ENCODE peak calls at places on chromosomes 3 and 15, in ten cellular contexts. I is nephron progenitor cell, Z is cardiac fibroblast, G is A549, D is glutamatergic neuron, F is Panc1, L is right atrium auricular region, A is uterus, X is B cell, R is bronchial epithelial cell. B is an unnamed sample.

GRCh38 chr15:89740137-89740536 is 10.9 kb downstream of the MESP1 start:
- DNase-seq in L (no peak), R (peak), X (peak), F (peak), D (no peak), A (peak), I (peak), G (peak), Z (peak), B (no peak)

GRCh38 chr15:76398301-76398700 is 61.7 kb downstream of the ISL2 start:
- DNase-seq in L (no peak), I (no peak), Z (no peak), A (no peak), D (no peak), R (no peak), G (no peak), F (no peak), X (no peak), B (no peak)

GRCh38 chr3:152574461-152575079 is 260.4 kb upstream of the P2RY1 start:
- DNase-seq in G (peak), L (peak), F (peak), I (peak), Z (peak), X (peak), D (peak), R (peak), A (peak), B (no peak)

GRCh38 chr3:25288416-25288815 is 139.6 kb upstream of the RARB start:
- DNase-seq in G (no peak), D (no peak), A (no peak), I (no peak), X (no peak), L (no peak), R (no peak), Z (no peak), F (no peak), B (no peak)

GRCh38 chr15:63832620-63833245 is 1.0 kb downstream of the HERC1 start:
- DNase-seq in D (no peak), L (no peak), A (no peak), X (no peak), Z (peak), F (no peak), G (no peak), R (no peak), I (no peak), B (no peak)

GRCh38 chr3:42263354-42264346 is 2.3 kb downstream of the CCK start:
- DNase-seq in L (no peak), G (no peak), A (no peak), X (no peak), D (peak), I (peak), F (no peak), Z (no peak), R (peak), B (no peak)

GRCh38 chr3:61701019-61701418 is 139.6 kb downstream of the PTPRG start:
- DNase-seq in D (no peak), I (no peak), G (no peak), Z (no peak), A (no peak), X (no peak), L (no peak), F (no peak), R (peak), B (no peak)

GRCh38 chr3:117287602-117288001 is 578.0 kb downstream of the TUSC7 start:
- DNase-seq in F (no peak), G (no peak), Z (no peak), L (no peak), X (no peak), D (no peak), I (no peak), A (no peak), R (no peak), B (no peak)

GRCh38 chr3:32451049-32451659 is 51.5 kb downstream of the CMTM6 start:
- DNase-seq in D (no peak), R (no peak), L (no peak), F (no peak), G (no peak), A (no peak), X (no peak), I (no peak), Z (no peak), B (no peak)

GRCh38 chr3:112115806-112116383 is 17.2 kb downstream of the GCSAM start:
- DNase-seq in L (no peak), Z (no peak), G (no peak), I (no peak), A (no peak), R (no peak), X (no peak), F (no peak), D (no peak), B (no peak)

GRCh38 chr3:129226374-129226773 is 23.0 kb upstream of the COPG1 start:
- DNase-seq in R (peak), X (peak), F (peak), L (peak), I (no peak), Z (peak), D (no peak), G (peak), A (peak), B (no peak)

GRCh38 chr15:85854345-85855097 is 59.8 kb upstream of the KLHL25 start:
- DNase-seq in L (no peak), I (peak), F (no peak), G (peak), D (peak), Z (peak), X (peak), A (peak), R (peak), B (no peak)

GRCh38 chr3:110381992-110382391 is 689.6 kb upstream of the NECTIN3 start:
- DNase-seq in G (no peak), R (no peak), Z (no peak), I (peak), A (no peak), D (no peak), X (no peak), F (no peak), L (no peak), B (no peak)

GRCh38 chr3:158405507-158405906 is 165.5 kb upstream of the MLF1 start:
- DNase-seq in G (no peak), A (no peak), Z (no peak), L (no peak), R (no peak), F (no peak), X (no peak), D (no peak), I (no peak), B (no peak)

GRCh38 chr3:52051444-52051843 is 4.9 kb downstream of the DUSP7 start:
- DNase-seq in X (no peak), F (no peak), Z (no peak), R (no peak), D (no peak), G (no peak), A (no peak), L (no peak), I (no peak), B (no peak)

GRCh38 chr3:52052831-52053306 is 3.5 kb downstream of the DUSP7 start:
- DNase-seq in X (no peak), Z (peak), G (peak), R (peak), F (no peak), D (no peak), L (peak), I (peak), A (peak), B (no peak)

GRCh38 chr3:52054689-52055511 is 1.5 kb downstream of the DUSP7 start:
- DNase-seq in X (no peak), F (no peak), L (no peak), D (peak), A (no peak), Z (no peak), I (peak), G (no peak), R (no peak), B (no peak)

GRCh38 chr3:52055537-52056351 is 627 bp downstream of the DUSP7 start:
- DNase-seq in G (peak), A (no peak), R (no peak), L (no peak), D (peak), Z (peak), X (no peak), F (no peak), I (peak), B (peak)

DNA sequence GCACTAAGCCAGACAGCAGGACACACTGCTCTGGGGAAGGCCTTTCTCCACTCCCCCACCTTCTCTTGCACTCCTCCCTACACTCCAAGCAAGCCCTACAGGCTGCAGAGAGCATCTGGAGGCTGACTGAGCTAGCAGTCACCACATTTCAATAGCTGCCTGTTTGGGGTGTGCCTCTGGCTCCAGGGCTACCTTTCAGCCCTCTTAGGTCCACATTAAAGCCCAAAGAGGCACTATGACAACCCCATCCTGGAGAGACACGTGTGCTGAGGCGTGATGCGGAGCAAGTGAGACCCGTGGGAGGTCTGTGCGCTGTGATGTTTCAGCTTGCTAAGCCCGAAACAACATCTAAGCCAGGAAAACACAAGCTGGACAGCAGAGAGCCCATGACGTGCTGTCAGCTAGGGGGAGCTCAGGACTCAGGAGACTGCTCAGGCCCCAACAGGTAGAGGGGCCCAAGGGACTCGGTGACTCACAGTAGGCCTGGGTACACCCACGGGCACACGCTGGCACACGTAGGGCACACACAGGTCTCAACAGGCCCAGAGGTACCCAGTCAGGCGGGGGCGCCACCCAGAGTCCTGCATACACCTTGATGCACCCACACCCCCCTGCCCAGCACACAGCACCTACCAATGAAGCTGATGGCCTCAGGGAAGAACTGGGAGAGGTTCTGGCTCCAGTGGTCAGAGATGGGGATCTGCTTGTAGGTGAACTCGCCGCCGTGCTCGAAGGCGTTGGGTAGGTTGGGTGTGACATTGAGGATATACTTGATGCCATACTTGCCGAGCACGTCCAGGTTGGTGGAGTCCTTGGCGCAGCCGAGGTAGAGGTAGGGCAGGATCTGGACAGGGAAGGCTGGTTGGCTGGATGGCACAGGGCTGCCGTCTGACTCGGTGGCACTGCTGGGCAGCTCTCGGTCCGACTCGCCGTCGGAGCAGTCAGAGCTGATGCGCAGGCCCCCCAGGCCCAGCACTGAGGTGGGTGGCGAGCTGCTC is 2.8 kb downstream of the DUSP7 start:
- DNase-seq in Z (peak), I (no peak), L (no peak), R (peak), D (no peak), F (no peak), G (no peak), X (peak), A (peak), B (no peak)
- TF ChIP-seq CTCF in Z (peak), I (no peak), L (peak), R (peak), D (no peak), F (peak), G (peak), X (no peak), A (peak), B (no peak)

GRCh38 chr15:92383528-92384326 is 10.0 kb upstream of the ST8SIA2 start:
- DNase-seq in D (peak), A (no peak), L (no peak), R (no peak), X (no peak), I (peak), F (no peak), G (peak), Z (peak), B (no peak)
- TF ChIP-seq CTCF in D (peak), A (no peak), L (peak), R (peak), X (peak), I (peak), F (peak), G (peak), Z (peak), B (peak)

GRCh38 chr3:52204337-52205073 is 6.5 kb downstream of the ALAS1 start:
- DNase-seq in Z (no peak), L (no peak), F (no peak), D (no peak), X (no peak), I (no peak), R (peak), G (no peak), A (no peak), B (no peak)

GRCh38 chr3:52200981-52201679 is 3.2 kb downstream of the ALAS1 start:
- DNase-seq in G (no peak), F (no peak), D (no peak), R (no peak), L (no peak), I (no peak), Z (no peak), X (no peak), A (no peak), B (no peak)

GRCh38 chr3:52203701-52204100 is 5.7 kb downstream of the ALAS1 start:
- DNase-seq in L (no peak), F (no peak), R (no peak), G (no peak), X (no peak), D (no peak), A (no peak), I (no peak), Z (no peak), B (no peak)

GRCh38 chr3:52205727-52206372 is 7.9 kb downstream of the ALAS1 start:
- DNase-seq in F (no peak), L (no peak), X (no peak), G (no peak), I (no peak), R (peak), Z (no peak), A (no peak), D (no peak), B (no peak)

GRCh38 chr3:52202384-52203077 is 4.6 kb downstream of the ALAS1 start:
- DNase-seq in R (no peak), X (no peak), A (no peak), L (no peak), F (no peak), D (no peak), Z (no peak), G (no peak), I (no peak), B (no peak)
- TF ChIP-seq CTCF in R (no peak), X (no peak), A (no peak), L (no peak), F (no peak), D (no peak), Z (no peak), G (no peak), I (no peak), B (no peak)

DNA sequence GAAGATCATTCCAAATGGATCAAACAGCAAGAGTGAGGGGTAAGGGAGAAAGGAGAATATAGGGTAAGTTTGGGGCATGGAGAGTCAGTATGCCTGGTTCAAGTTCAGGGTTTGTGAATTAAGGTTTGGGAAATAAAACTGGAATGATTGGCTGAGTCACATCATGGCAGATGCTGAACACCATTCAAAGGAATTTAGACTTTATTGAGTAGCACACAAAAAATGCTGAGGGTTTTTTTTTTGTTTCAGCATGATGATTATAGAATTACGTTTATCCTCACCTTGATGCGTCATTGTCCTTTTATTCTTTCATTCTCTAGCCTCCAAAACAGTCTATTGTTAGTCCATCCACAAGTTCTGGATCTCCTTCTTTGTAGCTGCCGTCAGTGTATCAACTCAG is 220.0 kb upstream of the UMPS start:
- DNase-seq in L (no peak), F (no peak), Z (no peak), X (no peak), R (peak), D (no peak), A (no peak), I (no peak), G (no peak), B (no peak)
- TF ChIP-seq CTCF in L (no peak), F (no peak), Z (no peak), X (no peak), R (no peak), D (no peak), A (no peak), I (no peak), G (no peak), B (no peak)

DNA sequence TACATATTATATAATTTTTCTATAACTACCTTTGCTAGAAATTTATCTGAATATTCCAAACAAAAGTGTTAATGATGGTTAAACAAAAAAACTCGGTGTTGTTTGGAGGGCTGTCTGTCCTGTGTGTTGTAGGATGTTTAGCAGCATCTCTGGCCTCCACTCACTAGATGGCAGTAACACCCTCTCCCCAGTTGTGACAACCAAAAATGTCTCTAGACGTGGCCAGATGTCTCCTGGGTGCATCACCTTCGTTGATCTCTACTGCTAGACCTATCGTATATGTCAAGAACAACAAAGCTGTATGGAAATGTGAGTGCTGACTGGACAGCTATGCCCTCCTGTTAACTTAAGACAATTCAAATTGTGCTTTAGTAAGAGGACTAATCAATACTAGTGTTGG is 14.1 kb downstream of the ANKRD34C start:
- DNase-seq in R (no peak), D (no peak), A (no peak), G (no peak), L (no peak), I (no peak), Z (no peak), X (no peak), F (no peak), B (no peak)
- TF ChIP-seq CTCF in R (peak), D (no peak), A (no peak), G (no peak), L (no peak), I (no peak), Z (peak), X (no peak), F (peak), B (no peak)

GRCh38 chr3:58026598-58026997 is 18.4 kb downstream of the FLNB start:
- DNase-seq in A (no peak), F (no peak), G (no peak), D (no peak), X (no peak), Z (no peak), L (no peak), I (no peak), R (peak), B (no peak)
- TF ChIP-seq CTCF in A (no peak), F (no peak), G (no peak), D (no peak), X (no peak), Z (no peak), L (no peak), I (no peak), R (no peak), B (no peak)

DNA sequence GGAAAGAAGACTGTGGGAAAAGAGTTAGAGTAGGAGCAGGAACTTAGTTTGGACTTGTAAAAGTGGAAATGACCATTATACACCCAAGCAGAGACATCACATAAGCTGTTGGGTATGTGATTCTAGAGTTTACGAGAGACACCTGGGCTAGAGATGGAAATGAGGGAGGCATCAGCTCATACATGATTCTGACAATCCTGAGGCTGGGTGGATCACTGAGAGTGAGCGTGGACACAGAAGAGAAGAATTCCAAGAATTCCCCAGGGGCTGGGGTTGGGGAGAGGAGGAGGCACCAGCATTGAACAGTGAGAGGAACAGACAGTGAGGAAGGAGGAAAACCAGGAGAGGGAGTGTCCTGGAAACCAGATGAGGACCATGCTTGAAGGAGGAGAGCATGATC is 113.5 kb downstream of the KCNAB1 start:
- DNase-seq in F (no peak), R (peak), D (no peak), L (no peak), X (no peak), Z (no peak), G (no peak), I (no peak), A (no peak), B (no peak)
- TF ChIP-seq CTCF in F (no peak), R (no peak), D (no peak), L (no peak), X (no peak), Z (no peak), G (no peak), I (no peak), A (no peak), B (no peak)

DNA sequence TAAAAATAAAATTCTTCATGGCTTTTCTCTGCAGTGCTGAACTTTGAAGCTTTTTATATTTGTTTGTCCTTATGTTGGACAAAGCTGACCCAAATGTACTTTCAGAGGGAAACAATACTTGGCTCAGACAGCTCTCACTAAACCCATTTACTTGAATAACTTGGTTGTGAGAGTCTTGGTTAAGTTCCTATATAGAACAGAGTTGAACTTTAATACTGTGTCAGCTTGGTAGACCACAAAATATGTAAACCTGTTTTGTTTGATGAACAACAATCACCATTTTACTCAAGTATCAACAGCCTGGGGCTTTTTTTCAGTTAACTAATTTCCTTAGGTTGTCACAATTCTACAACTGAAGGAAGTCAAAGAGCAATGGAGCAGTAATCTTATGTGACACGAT is 211.9 kb downstream of the CADM2 start:
- DNase-seq in Z (no peak), F (no peak), I (no peak), R (peak), L (no peak), D (no peak), A (no peak), X (no peak), G (no peak), B (no peak)
- TF ChIP-seq CTCF in Z (no peak), F (no peak), I (no peak), R (no peak), L (no peak), D (no peak), A (no peak), X (no peak), G (no peak), B (no peak)

GRCh38 chr3:142022381-142022780 is 127.0 kb downstream of the TFDP2 start:
- DNase-seq in L (no peak), R (no peak), D (no peak), F (no peak), A (no peak), G (no peak), X (no peak), Z (peak), I (no peak), B (no peak)
- TF ChIP-seq CTCF in L (peak), R (no peak), D (no peak), F (no peak), A (no peak), G (peak), X (no peak), Z (no peak), I (no peak), B (no peak)

DNA sequence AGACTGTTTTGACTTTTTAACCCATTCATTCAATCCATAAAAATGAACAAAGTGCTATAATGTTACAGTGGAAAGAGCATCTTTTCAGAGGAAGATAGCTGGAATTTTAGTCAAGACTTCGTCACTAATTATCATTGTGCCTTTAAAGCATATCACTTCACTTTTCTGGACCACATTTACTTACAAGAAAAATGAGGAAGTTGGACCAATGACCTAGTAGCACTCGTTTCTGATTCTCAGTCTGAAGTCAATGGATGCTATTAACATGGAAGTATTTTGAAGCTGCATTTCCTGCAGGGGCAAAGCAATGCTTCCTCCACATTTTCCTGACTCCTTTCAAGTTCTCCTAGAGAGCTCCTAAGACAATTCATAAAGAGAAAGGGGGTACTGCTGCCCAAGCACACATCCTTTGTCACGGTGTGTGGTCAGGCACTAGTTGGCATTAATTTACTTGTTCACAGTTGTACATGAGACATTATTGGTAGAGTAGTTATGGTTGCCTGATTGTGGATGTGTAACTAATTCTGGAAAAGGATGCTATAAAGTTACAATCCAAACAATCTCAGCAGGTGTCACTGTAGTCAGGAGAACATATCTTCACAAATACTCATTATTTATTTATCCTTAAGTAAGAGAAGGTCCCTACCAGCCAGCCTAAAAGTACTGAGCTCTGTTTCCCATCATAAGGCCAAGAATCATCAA is 1049.0 kb downstream of the FHIT start:
- DNase-seq in R (no peak), Z (no peak), X (no peak), A (no peak), L (no peak), G (no peak), F (no peak), D (no peak), I (no peak), B (no peak)
- TF ChIP-seq CTCF in R (no peak), Z (no peak), X (no peak), A (no peak), L (no peak), G (no peak), F (no peak), D (no peak), I (no peak), B (no peak)

B was measured in mesothelial cell of epicardium.